ENCODE peak calls at places on chromosomes 11 and 22, in four cellular contexts. J is MM.1S, F is A673, R is OCI-LY7. Z is an unnamed sample.

GRCh38 chr11:100576044-100577021 is 110.8 kb upstream of the ARHGAP42 start:
- DNase-seq in F (peak; percentile 80), J (peak; percentile 61), R (peak; percentile 44), Z (peak; percentile 17)

GRCh38 chr11:86740628-86741488 is 59.5 kb upstream of the PRSS23 start:
- DNase-seq in F (peak; percentile 96), J (no peak), R (no peak), Z (peak; percentile 87)

GRCh38 chr22:30270841-30271240 is 4.2 kb upstream of the OSM start:
- DNase-seq in F (no peak), R (no peak), J (no peak), Z (no peak)

GRCh38 chr11:30786392-30787120 is 200.4 kb upstream of the MPPED2 start:
- DNase-seq in J (no peak), R (no peak), F (no peak), Z (peak; percentile 29)

GRCh38 chr11:25615076-25615475 is 716.9 kb upstream of the ANO3 start:
- DNase-seq in R (no peak), J (no peak), F (no peak), Z (no peak)

GRCh38 chr11:59281177-59281576 is 68.5 kb upstream of the MPEG1 start:
- DNase-seq in F (no peak), R (no peak), J (no peak), Z (no peak)

GRCh38 chr11:72375241-72375640 is 59.1 kb downstream of the CLPB start:
- DNase-seq in R (no peak), F (no peak), J (no peak), Z (no peak)

GRCh38 chr11:6654281-6655019 is 1.2 kb downstream of the DCHS1 start:
- DNase-seq in J (no peak), R (no peak), F (no peak), Z (no peak)

GRCh38 chr11:60931897-60932296 is 7.6 kb downstream of the TMEM132A start:
- DNase-seq in J (no peak), R (peak; percentile 48), F (no peak), Z (no peak)

GRCh38 chr11:27216268-27217149 is 146.5 kb downstream of the CCDC34 start:
- DNase-seq in J (no peak), F (peak; percentile 83), R (no peak), Z (peak; percentile 95)

GRCh38 chr11:17431139-17431538 is 42.7 kb upstream of the KCNJ11 start:
- DNase-seq in R (no peak), J (no peak), F (no peak), Z (peak; percentile 39)

GRCh38 chr22:50298266-50298637 is 9.2 kb downstream of the PLXNB2 start:
- DNase-seq in R (no peak), F (no peak), J (no peak), Z (no peak)

GRCh38 chr11:73612601-73613137 is 14.8 kb upstream of the FAM168A start:
- DNase-seq in F (no peak), J (no peak), R (no peak), Z (no peak)

GRCh38 chr11:60786811-60787567 is 1.9 kb downstream of the MS4A10 start:
- DNase-seq in J (no peak), R (no peak), F (no peak), Z (peak; percentile 49)

GRCh38 chr11:92707173-92707619 is 262.3 kb upstream of the MTNR1B start:
- DNase-seq in J (no peak), R (no peak), F (peak; percentile 80), Z (peak; percentile 71)

GRCh38 chr11:92383430-92383829 is 158.8 kb downstream of the FAT3 start:
- DNase-seq in J (no peak), F (no peak), R (no peak), Z (peak; percentile 60)

GRCh38 chr22:19675428-19675827 is 38.9 kb upstream of the SEPTIN5 start:
- DNase-seq in F (no peak), J (no peak), R (no peak), Z (no peak)

GRCh38 chr11:57597971-57598830 is 716 bp downstream of the SERPING1 start:
- DNase-seq in F (peak; percentile 54), R (no peak), J (no peak), Z (peak; percentile 80)

GRCh38 chr22:43483266-43483665 is 71.5 kb downstream of the MPPED1 start:
- DNase-seq in R (no peak), J (no peak), F (no peak), Z (no peak)

GRCh38 chr11:8674859-8675258 is 7.6 kb downstream of the TRIM66 start:
- DNase-seq in F (no peak), R (no peak), J (no peak), Z (no peak)

GRCh38 chr11:65279713-65280459 is 18.1 kb downstream of the POLA2 start:
- DNase-seq in R (no peak), J (no peak), F (peak; percentile 39), Z (peak; percentile 39)

GRCh38 chr22:36397767-36398093 is 10.0 kb upstream of the MYH9 start:
- DNase-seq in F (no peak), J (no peak), R (no peak), Z (no peak)

GRCh38 chr11:105573091-105573490 is 36.8 kb upstream of the GRIA4 start:
- DNase-seq in F (no peak), J (no peak), R (no peak), Z (no peak)

GRCh38 chr11:8586805-8587204 is 7.2 kb downstream of the STK33 start:
- DNase-seq in F (no peak), J (no peak), R (no peak), Z (no peak)

GRCh38 chr22:24450600-24450999 is 23.2 kb downstream of the ADORA2A start:
- DNase-seq in F (peak; percentile 99), R (peak; percentile 57), J (no peak), Z (peak; percentile 98)

GRCh38 chr11:103354656-103355055 is 245.4 kb downstream of the DYNC2H1 start:
- DNase-seq in R (no peak), J (no peak), F (no peak), Z (no peak)

GRCh38 chr22:17422736-17423343 is 53.6 kb downstream of the CECR2 start:
- DNase-seq in R (no peak), F (no peak), J (no peak), Z (peak; percentile 58)

GRCh38 chr11:134022748-134023147 is 46.1 kb upstream of the JAM3 start:
- DNase-seq in R (no peak), F (no peak), J (no peak), Z (no peak)

GRCh38 chr11:96219981-96220623 is 122.9 kb downstream of the MAML2 start:
- DNase-seq in R (peak; percentile 55), F (peak; percentile 94), J (no peak), Z (no peak)

GRCh38 chr11:8310743-8311298 is 47.1 kb upstream of the LMO1 start:
- DNase-seq in J (no peak), R (no peak), F (no peak), Z (no peak)

GRCh38 chr11:94731921-94732601 is 36.1 kb upstream of the AMOTL1 start:
- DNase-seq in F (peak; percentile 79), J (no peak), R (no peak), Z (peak; percentile 54)

GRCh38 chr11:105609341-105609781 is 512 bp upstream of the GRIA4 start:
- DNase-seq in J (peak; percentile 75), R (no peak), F (peak; percentile 34), Z (no peak)

GRCh38 chr22:45911601-45912271 is 65.2 kb downstream of the WNT7B start:
- DNase-seq in R (no peak), J (no peak), F (no peak), Z (no peak)

DNA sequence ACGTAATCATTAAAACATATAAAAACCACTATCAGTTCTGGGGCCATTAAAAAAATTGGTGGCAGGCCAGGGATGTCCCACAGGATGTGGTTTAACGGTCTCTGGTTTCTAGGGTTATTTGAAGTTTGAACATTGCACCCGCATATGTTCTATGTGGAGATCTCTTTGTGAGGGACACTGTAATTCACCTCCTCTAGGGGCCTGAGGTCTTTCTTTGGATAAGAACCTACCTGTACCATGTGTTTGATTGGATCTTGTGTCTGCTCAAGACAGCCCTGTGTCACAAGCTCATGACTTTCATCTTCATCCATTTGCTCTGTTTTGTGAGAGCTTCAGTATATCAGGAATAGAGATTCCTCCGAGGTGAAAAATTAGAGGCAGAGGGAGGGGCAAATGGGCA is 73.3 kb downstream of the GGTLC2 start:
- DNase-seq in J (no peak), R (peak; percentile 35), F (no peak), Z (no peak)
- H3K4me1 ChIP-seq in J (peaks cover 42% of the 10 kb centered on the region), R (peaks cover 91% of the 10 kb centered on the region), F (no peaks in the 10 kb centered on the region), Z (no peaks in the 10 kb centered on the region)

DNA sequence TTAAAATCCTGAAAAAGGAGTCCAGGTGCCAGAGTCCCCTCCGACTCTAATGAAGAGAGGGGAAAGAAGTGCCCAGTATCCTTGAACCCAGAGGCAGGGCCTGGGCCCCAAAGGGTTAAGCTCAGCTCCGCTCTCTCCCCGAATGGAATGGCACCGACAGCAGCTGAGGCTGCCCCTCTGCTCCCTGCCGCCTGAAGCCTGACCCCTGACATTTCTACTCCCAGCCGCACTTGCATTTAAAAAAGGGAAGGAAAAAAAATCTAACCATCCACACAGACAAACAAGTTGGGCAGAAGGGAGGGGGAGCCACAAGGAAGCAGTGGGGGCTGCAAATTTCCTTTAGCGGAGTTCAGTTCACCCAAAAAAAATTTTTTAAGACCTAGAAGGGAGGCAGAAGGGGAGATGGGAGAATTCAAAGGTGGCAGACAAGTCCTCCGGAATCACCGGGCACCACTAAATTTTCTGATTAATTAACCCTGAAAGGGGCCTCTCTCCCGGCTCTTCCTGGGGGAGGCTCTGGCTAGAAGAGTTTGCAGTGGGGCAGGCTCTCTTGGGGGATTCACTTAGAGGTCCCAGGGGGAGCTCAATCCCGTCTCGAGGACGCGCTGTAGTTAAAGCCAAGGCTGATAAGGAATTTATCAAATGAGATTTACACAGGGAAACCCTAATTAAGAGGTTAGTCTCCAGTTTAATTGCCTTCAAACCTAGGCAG is 25.7 kb downstream of the MN1 start:
- DNase-seq in J (no peak), F (peak; percentile 32), R (no peak), Z (peak; percentile 55)
- H3K4me1 ChIP-seq in J (no peaks in the 10 kb centered on the region), F (peaks cover 16% of the 10 kb centered on the region), R (no peaks in the 10 kb centered on the region), Z (peaks cover 17% of the 10 kb centered on the region)

DNA sequence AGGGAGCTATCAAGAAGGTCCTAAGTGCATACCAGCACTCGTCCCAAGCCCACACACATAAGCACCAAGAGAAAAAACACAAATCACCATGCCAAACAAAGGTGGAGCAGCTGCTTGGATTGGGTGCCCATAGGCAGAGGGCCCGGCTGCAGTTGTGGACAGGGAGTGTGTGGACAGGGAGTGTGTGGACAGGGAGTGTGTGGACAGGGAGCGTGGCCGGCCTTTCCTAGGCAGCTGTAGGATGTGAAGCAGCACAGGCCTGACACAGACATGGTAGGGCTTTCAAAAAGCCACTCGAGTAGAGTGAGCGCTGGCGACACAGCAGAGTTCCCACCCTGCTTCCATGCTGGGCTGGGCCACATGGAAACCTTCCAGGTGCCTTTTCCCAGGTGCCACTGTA is 3.5 kb downstream of the RTL6 start:
- DNase-seq in R (no peak), F (no peak), J (no peak), Z (no peak)
- H3K4me1 ChIP-seq in R (no peaks in the 10 kb centered on the region), F (peaks cover 4% of the 10 kb centered on the region), J (no peaks in the 10 kb centered on the region), Z (no peaks in the 10 kb centered on the region)

GRCh38 chr22:33893486-33893885 is 26.8 kb downstream of the LARGE1 start:
- DNase-seq in J (no peak), R (no peak), F (no peak), Z (no peak)

GRCh38 chr22:33891455-33891854 is 28.8 kb downstream of the LARGE1 start:
- DNase-seq in F (no peak), R (no peak), J (no peak), Z (no peak)

GRCh38 chr22:33889748-33890147 is 30.5 kb downstream of the LARGE1 start:
- DNase-seq in R (peak; percentile 51), J (no peak), F (no peak), Z (no peak)

GRCh38 chr22:33894036-33894435 is 26.2 kb downstream of the LARGE1 start:
- DNase-seq in R (no peak), F (no peak), J (no peak), Z (no peak)

DNA sequence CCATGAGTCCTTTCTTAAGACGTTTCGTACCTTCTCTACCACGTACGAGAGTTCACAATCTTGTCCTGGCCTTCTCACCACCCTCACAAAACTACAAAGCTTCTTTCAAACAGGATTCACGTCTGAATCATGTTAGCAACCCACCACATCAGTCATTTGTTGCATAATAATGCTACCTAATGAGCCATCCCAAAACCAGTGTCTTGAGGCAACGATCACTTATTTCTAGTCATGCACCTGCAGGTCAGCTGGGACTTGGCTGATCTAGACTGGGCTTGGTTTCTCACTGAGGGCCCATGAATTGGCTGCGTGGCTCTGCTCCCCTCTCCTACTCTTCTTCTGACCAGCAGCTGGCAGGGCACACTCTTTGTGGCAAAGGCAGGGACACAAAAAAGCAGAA is 28.3 kb downstream of the LARGE1 start:
- DNase-seq in R (no peak), J (no peak), F (no peak), Z (no peak)
- H3K4me1 ChIP-seq in R (peaks cover 49% of the 10 kb centered on the region), J (no peaks in the 10 kb centered on the region), F (no peaks in the 10 kb centered on the region), Z (no peaks in the 10 kb centered on the region)